ENCODE peak calls at places on chromosome 20, in four cellular contexts. W is stimulated activated CD4-positive, alpha-beta T cell treated with anti-CD3 and anti-CD28 coated beads, Interleukin-12 subunit alpha, Interleukin-12 subunit beta, amount 100 ng/mL, for 24 hours; E is left ventricle myocardium inferior; I is aorta. Z is an unnamed sample.

GRCh38 chr20:32902456-32903420 is 44.0 kb downstream of the EFCAB8 start:
- DNase-seq in W (peak; percentile 44), E (peak; percentile 32), I (peak; percentile 68), Z (peak; percentile 42)

GRCh38 chr20:23341073-23341472 is 9.5 kb upstream of the NXT1 start:
- DNase-seq in W (no peak), E (no peak), I (no peak), Z (no peak)

GRCh38 chr20:61556116-61556515 is 304.1 kb downstream of the CDH4 start:
- DNase-seq in W (no peak), E (no peak), I (no peak), Z (peak; percentile 91)

GRCh38 chr20:37392441-37393195 is 46.7 kb downstream of the SRC start:
- DNase-seq in W (no peak), E (no peak), I (peak; percentile 33), Z (no peak)

GRCh38 chr20:3334156-3334943 is 73.1 kb downstream of the DNAAF9 start:
- DNase-seq in W (no peak), E (no peak), I (no peak), Z (no peak)

GRCh38 chr20:57397693-57398108 is 6.5 kb downstream of the RBM38 start:
- DNase-seq in W (no peak), E (peak; percentile 12), I (peak; percentile 68), Z (no peak)

GRCh38 chr20:63024573-63025392 is 18.0 kb upstream of the BHLHE23 start:
- DNase-seq in W (no peak), E (peak; percentile 8), I (peak; percentile 19), Z (no peak)

GRCh38 chr20:31475472-31476312 is 604 bp downstream of the REM1 start:
- DNase-seq in W (no peak), E (no peak), I (peak; percentile 58), Z (no peak)

GRCh38 chr20:59032713-59033059 is 551 bp upstream of the ATP5F1E start:
- DNase-seq in W (no peak), E (no peak), I (no peak), Z (no peak)

GRCh38 chr20:24663496-24663895 is 194.1 kb downstream of the SYNDIG1 start:
- DNase-seq in W (no peak), E (no peak), I (no peak), Z (no peak)

GRCh38 chr20:25486377-25486776 is 78.9 kb downstream of the GINS1 start:
- DNase-seq in W (no peak), E (peak; percentile 44), I (no peak), Z (peak; percentile 28)

GRCh38 chr20:32149566-32150170 is 40.2 kb downstream of the TM9SF4 start:
- DNase-seq in W (no peak), E (no peak), I (no peak), Z (no peak)

GRCh38 chr20:4289875-4290274 is 274.5 kb upstream of the RNF24 start:
- DNase-seq in W (no peak), E (no peak), I (no peak), Z (no peak)

GRCh38 chr20:33521461-33521860 is 31.6 kb downstream of the CBFA2T2 start:
- DNase-seq in W (no peak), E (no peak), I (no peak), Z (no peak)

GRCh38 chr20:63364801-63365585 is 3.8 kb upstream of the CHRNA4 start:
- DNase-seq in W (no peak), E (no peak), I (no peak), Z (no peak)

GRCh38 chr20:35121186-35121585 is 25.9 kb downstream of the EDEM2 start:
- DNase-seq in W (no peak), E (no peak), I (no peak), Z (no peak)

Z was measured in astrocyte of the spinal cord.